ENCODE peak calls at places on chromosomes 6 and 20, in nine cellular contexts. R is nephron progenitor cell; Z is dorsolateral prefrontal cortex; P is stimulated activated CD4-positive, alpha-beta T cell treated with anti-CD3 and anti-CD28 coated beads, Interleukin-2, amount 100 ng/mL, for 48 hours; I is HFFc6; N is stimulated activated CD8-positive, alpha-beta memory T cell treated with anti-CD3 and anti-CD28 coated beads, Interleukin-2, amount 100 ng/mL, for 1 hour; O is gastrocnemius medialis; Q is fibroblast of mammary gland; B is cardiac muscle cell. H is an unnamed sample.

GRCh38 chr20:59835057-59835447 is 98.4 kb downstream of the SYCP2 start:
- DNase-seq in R (no peak), Z (no peak), P (no peak), I (no peak), N (no peak), O (no peak), Q (peak), B (peak), H (no peak)

GRCh38 chr6:169847141-169847674 is 95.8 kb downstream of the ERMARD start:
- DNase-seq in R (no peak), Z (peak), P (no peak), I (no peak), N (no peak), O (no peak), Q (no peak), B (peak), H (no peak)

GRCh38 chr6:106849676-106850332 is 124.7 kb downstream of the CD24 start:
- DNase-seq in R (no peak), Z (no peak), P (no peak), I (no peak), N (no peak), O (no peak), Q (no peak), B (no peak), H (no peak)

GRCh38 chr6:43658161-43658560 is 13.3 kb downstream of the RSPH9 start:
- DNase-seq in R (no peak), Z (no peak), P (no peak), I (no peak), N (no peak), O (no peak), Q (no peak), B (peak), H (no peak)

GRCh38 chr6:46014511-46015118 is 1.0 kb downstream of the CLIC5 start:
- DNase-seq in R (peak), Z (no peak), P (no peak), I (no peak), N (no peak), O (peak), Q (no peak), B (no peak), H (no peak)

GRCh38 chr6:169793408-169793807 is 42.0 kb downstream of the ERMARD start:
- DNase-seq in R (no peak), Z (peak), P (no peak), I (no peak), N (no peak), O (no peak), Q (no peak), B (no peak), H (no peak)

GRCh38 chr6:335572-335971 is 43.3 kb downstream of the DUSP22 start:
- DNase-seq in R (no peak), Z (peak), P (no peak), I (no peak), N (no peak), O (no peak), Q (no peak), B (no peak), H (no peak)

GRCh38 chr6:112244428-112244827 is 9.9 kb downstream of the LAMA4 start:
- DNase-seq in R (no peak), Z (no peak), P (no peak), I (no peak), N (no peak), O (no peak), Q (no peak), B (no peak), H (no peak)

GRCh38 chr6:4059115-4059777 is 19.7 kb downstream of the FAM217A start:
- DNase-seq in R (no peak), Z (no peak), P (peak), I (peak), N (peak), O (no peak), Q (peak), B (peak), H (no peak)

GRCh38 chr6:106773956-106774629 is 144.7 kb downstream of the QRSL1 start:
- DNase-seq in R (no peak), Z (no peak), P (no peak), I (no peak), N (no peak), O (no peak), Q (no peak), B (no peak), H (no peak)

GRCh38 chr20:12829121-12829520 is 179.7 kb upstream of the SPTLC3 start:
- DNase-seq in R (no peak), Z (no peak), P (no peak), I (no peak), N (no peak), O (no peak), Q (no peak), B (no peak), H (no peak)

GRCh38 chr6:24576452-24576851 is 69.5 kb downstream of the KIAA0319 start:
- DNase-seq in R (no peak), Z (no peak), P (no peak), I (no peak), N (no peak), O (no peak), Q (no peak), B (no peak), H (no peak)

GRCh38 chr20:20199338-20200160 is 147.2 kb downstream of the CFAP61 start:
- DNase-seq in R (no peak), Z (no peak), P (no peak), I (no peak), N (no peak), O (no peak), Q (no peak), B (no peak), H (no peak)

GRCh38 chr20:62239278-62239879 is 1.1 kb downstream of the OSBPL2 start:
- DNase-seq in R (no peak), Z (no peak), P (no peak), I (no peak), N (no peak), O (no peak), Q (peak), B (no peak), H (no peak)

GRCh38 chr6:111625511-111626331 is 20.0 kb upstream of the TRAF3IP2 start:
- DNase-seq in R (no peak), Z (peak), P (no peak), I (peak), N (no peak), O (peak), Q (peak), B (peak), H (no peak)

GRCh38 chr6:107600936-107601335 is 111.0 kb downstream of the SOBP start:
- DNase-seq in R (peak), Z (no peak), P (no peak), I (peak), N (no peak), O (no peak), Q (peak), B (peak), H (no peak)

GRCh38 chr20:61557603-61558002 is 305.5 kb downstream of the CDH4 start:
- DNase-seq in R (no peak), Z (no peak), P (no peak), I (no peak), N (no peak), O (no peak), Q (no peak), B (no peak), H (no peak)

GRCh38 chr20:38178065-38178471 is 13.0 kb upstream of the TGM2 start:
- DNase-seq in R (no peak), Z (no peak), P (no peak), I (no peak), N (no peak), O (no peak), Q (peak), B (no peak), H (no peak)

GRCh38 chr20:6887966-6888365 is 120.5 kb downstream of the BMP2 start:
- DNase-seq in R (no peak), Z (no peak), P (no peak), I (no peak), N (no peak), O (no peak), Q (no peak), B (no peak), H (no peak)

H was measured in GM12864.